ENCODE peak calls at places on chromosomes 2 and 18, in nine cellular contexts. H is fibroblast of lung, O is GM23248, I is hepatocyte, Y is IMR-90, M is neuronal stem cell, G is HCT116, V is PC-3, E is H9. K is an unnamed sample.

GRCh38 chr18:64333584-64333983 is 184.7 kb upstream of the LINC00305 start:
- DNase-seq in H (no peak), O (no peak), I (no peak), Y (no peak), M (no peak), G (no peak), V (no peak), E (no peak), K (no peak)

GRCh38 chr2:197102202-197102601 is 175.7 kb upstream of the PGAP1 start:
- DNase-seq in H (no peak), O (no peak), I (no peak), Y (no peak), M (no peak), G (no peak), V (no peak), E (no peak), K (no peak)

GRCh38 chr2:215280326-215280725 is 31.5 kb upstream of the ATIC start:
- DNase-seq in H (no peak), O (peak), I (no peak), Y (no peak), M (no peak), G (no peak), V (no peak), E (no peak), K (no peak)

GRCh38 chr2:88832256-88832991 is 141.0 kb downstream of the RPIA start:
- DNase-seq in H (no peak), O (no peak), I (no peak), Y (no peak), M (no peak), G (no peak), V (no peak), E (no peak), K (peak)

GRCh38 chr2:127884436-127884835 is 1.3 kb downstream of the AMMECR1L start:
- DNase-seq in H (peak), O (peak), I (peak), Y (peak), M (no peak), G (no peak), V (peak), E (no peak), K (peak)

GRCh38 chr2:61011649-61012048 is 5.9 kb upstream of the PEX13 start:
- DNase-seq in H (peak), O (peak), I (no peak), Y (peak), M (no peak), G (no peak), V (no peak), E (no peak), K (no peak)

GRCh38 chr2:225090746-225091145 is 48.5 kb upstream of the DOCK10 start:
- DNase-seq in H (peak), O (peak), I (no peak), Y (peak), M (no peak), G (no peak), V (peak), E (no peak), K (no peak)

GRCh38 chr2:41720702-41721344 is 327.0 kb upstream of the PKDCC start:
- DNase-seq in H (peak), O (no peak), I (no peak), Y (peak), M (no peak), G (no peak), V (no peak), E (no peak), K (no peak)

GRCh38 chr2:183113630-183114029 is 10.6 kb upstream of the NUP35 start:
- DNase-seq in H (no peak), O (no peak), I (no peak), Y (no peak), M (no peak), G (no peak), V (no peak), E (no peak), K (no peak)

GRCh38 chr2:230949966-230950832 is 25.2 kb upstream of the GPR55 start:
- DNase-seq in H (no peak), O (no peak), I (no peak), Y (no peak), M (no peak), G (no peak), V (no peak), E (no peak), K (no peak)

GRCh38 chr18:35862115-35862640 is 110.3 kb upstream of the RMP24 start:
- DNase-seq in H (peak), O (no peak), I (no peak), Y (no peak), M (no peak), G (no peak), V (no peak), E (no peak), K (peak)

GRCh38 chr2:37552339-37552738 is 119.1 kb downstream of the CDC42EP3 start:
- DNase-seq in H (no peak), O (no peak), I (no peak), Y (no peak), M (no peak), G (no peak), V (peak), E (no peak), K (no peak)

DNA sequence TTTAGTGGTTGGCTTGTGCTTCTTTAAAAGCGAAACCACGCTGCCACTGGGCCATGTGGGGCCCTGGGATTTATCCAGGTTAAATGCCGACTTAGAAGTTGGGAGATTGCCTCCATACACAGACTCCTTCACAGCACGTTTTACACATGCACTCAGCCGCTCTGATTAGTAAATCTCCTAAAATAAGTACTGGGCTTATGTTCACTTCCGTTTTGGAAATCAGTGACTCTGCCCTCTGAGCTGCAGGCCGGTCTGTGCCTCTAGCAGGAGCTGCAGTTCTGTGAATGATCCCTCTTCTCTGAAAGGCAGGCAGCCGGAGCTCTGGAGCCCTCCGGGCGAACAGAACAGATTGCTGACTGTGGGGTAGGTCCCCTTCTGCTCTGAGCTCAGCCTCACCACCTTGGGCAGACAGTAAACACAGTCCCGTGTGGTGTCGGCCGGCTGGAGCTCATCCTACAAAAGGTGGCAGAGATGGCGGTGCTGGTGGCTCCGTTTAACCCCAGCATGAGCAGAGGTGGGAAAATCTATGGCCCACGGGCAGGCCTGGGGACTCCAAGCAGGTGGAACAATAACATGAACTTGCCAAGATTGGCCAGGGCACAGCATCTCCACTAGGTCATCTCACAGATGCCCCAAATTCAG is 9.8 kb upstream of the RAB17 start:
- DNase-seq in H (peak), O (peak), I (peak), Y (peak), M (no peak), G (no peak), V (no peak), E (peak), K (no peak)
- H2AFZ ChIP-seq in H (peak), O (peak), I (no peak), Y (peak), M (no peak), G (no peak), V (no peak), E (no peak), K (peak)

GRCh38 chr2:68108116-68108515 is 45.3 kb upstream of the C1D start:
- DNase-seq in H (no peak), O (no peak), I (no peak), Y (no peak), M (no peak), G (no peak), V (no peak), E (no peak), K (no peak)

GRCh38 chr2:68115965-68116364 is 41.7 kb upstream of the PNO1 start:
- DNase-seq in H (no peak), O (no peak), I (peak), Y (no peak), M (no peak), G (no peak), V (no peak), E (no peak), K (no peak)

GRCh38 chr2:68107475-68107874 is 44.7 kb upstream of the C1D start:
- DNase-seq in H (no peak), O (no peak), I (no peak), Y (no peak), M (no peak), G (no peak), V (no peak), E (no peak), K (no peak)

GRCh38 chr2:68104111-68104835 is 41.5 kb upstream of the C1D start:
- DNase-seq in H (no peak), O (no peak), I (no peak), Y (no peak), M (no peak), G (no peak), V (no peak), E (no peak), K (no peak)

DNA sequence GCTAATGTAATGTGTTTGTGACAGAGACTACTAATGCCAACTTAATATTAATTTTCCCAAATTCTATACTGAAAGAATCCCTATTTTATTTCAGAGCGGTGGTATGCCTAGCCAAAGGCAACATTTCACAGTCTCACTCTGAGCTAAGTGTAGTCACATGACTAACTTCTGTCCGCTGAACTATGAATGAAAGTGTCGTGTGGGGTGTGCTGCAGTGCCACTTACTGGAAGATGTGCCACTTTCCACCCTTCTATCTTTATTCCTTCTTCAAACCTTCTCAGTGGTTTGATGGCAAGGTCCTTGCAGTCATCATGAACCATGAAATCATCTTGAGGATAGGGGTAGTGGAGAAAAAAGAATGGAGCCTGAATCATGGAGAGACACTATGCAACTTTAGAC is 47.3 kb upstream of the C1D start:
- DNase-seq in H (no peak), O (no peak), I (no peak), Y (no peak), M (no peak), G (no peak), V (peak), E (no peak), K (no peak)
- H2AFZ ChIP-seq in H (no peak), O (no peak), I (no peak), Y (no peak), M (no peak), G (peak), V (no peak), E (no peak), K (no peak)

DNA sequence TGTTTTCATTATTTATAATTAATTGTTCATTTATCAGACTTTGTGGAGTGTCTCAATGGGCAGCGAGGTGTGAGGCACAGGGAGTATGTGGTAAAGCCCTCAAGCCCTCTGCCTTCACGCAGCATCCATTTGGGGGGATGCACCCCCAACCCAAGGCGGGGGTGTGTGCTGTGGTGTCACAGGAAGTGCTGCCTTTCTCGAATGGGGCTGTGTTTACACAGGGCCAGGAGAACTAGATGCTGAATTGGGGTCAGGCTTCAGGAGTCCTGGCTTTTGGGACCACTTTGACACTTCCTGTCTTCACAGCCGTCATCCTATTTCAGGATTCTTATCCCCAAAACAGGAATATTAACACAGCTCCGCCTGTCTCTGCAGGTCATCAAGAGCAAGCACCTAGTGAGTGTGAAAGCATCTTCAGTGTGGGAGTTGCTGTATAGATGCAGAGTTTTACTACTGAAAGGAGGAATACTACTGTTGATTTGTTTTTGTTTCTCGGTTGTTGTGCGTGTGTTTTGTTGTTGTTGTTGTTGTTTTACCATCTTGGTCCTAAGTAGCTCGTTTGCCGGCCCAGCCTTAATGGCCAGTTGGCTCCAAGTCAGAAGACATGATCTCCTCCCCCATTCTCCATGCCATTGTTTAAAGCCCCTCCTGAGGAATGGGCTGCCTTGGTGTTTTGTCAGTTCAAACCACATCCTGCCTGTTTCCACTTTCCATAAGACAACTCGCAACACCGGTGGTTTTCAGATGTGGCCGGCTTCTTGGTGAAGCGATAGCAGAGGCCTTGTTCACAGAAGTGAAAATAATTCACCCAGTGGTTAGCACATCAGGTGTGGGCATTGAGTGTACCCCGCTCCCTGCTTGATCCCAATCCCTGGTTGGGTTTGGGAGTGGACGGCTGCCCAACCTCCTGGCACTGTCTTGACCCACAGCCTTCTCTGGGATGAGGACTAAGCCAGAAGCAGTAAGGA is 221.3 kb downstream of the BCL2 start:
- DNase-seq in H (no peak), O (no peak), I (no peak), Y (no peak), M (no peak), G (no peak), V (no peak), E (no peak), K (no peak)
- H2AFZ ChIP-seq in H (no peak), O (no peak), I (no peak), Y (no peak), M (no peak), G (no peak), V (no peak), E (no peak), K (peak)

GRCh38 chr2:232869138-232870001 is 694 bp upstream of the SNORC start:
- DNase-seq in H (no peak), O (no peak), I (no peak), Y (no peak), M (no peak), G (no peak), V (no peak), E (peak), K (peak)
- H2AFZ ChIP-seq in H (no peak), O (no peak), I (no peak), Y (no peak), M (no peak), G (no peak), V (no peak), E (no peak), K (no peak)

GRCh38 chr2:35976611-35977010 is 379.0 kb upstream of the CRIM1 start:
- DNase-seq in H (no peak), O (no peak), I (no peak), Y (no peak), M (no peak), G (no peak), V (no peak), E (no peak), K (no peak)
- H2AFZ ChIP-seq in H (no peak), O (no peak), I (no peak), Y (no peak), M (no peak), G (no peak), V (no peak), E (no peak), K (no peak)